ENCODE peak calls at places on chromosome 9, in five cellular contexts. O, A, X, Y and B are unnamed samples.

GRCh38 chr9:89916001-89916635 is 311.3 kb downstream of the GADD45G start:
- DNase-seq in Y (no peak), O (no peak), A (no peak), X (no peak), B (peak)

GRCh38 chr9:137514691-137515337 is 35.4 kb downstream of the PNPLA7 start:
- DNase-seq in Y (no peak), X (no peak), O (no peak), A (no peak), B (no peak)

GRCh38 chr9:126671381-126671831 is 57.7 kb downstream of the LMX1B start:
- DNase-seq in O (no peak), X (no peak), Y (no peak), A (no peak), B (no peak)

GRCh38 chr9:18362901-18363685 is 110.9 kb upstream of the ADAMTSL1 start:
- DNase-seq in X (peak), O (peak), A (no peak), Y (no peak), B (no peak)

GRCh38 chr9:5110867-5111681 is 74.4 kb downstream of the INSL6 start:
- DNase-seq in X (no peak), Y (no peak), O (no peak), A (no peak), B (no peak)

GRCh38 chr9:101365181-101365580 is 19.6 kb downstream of the BAAT start:
- DNase-seq in X (no peak), A (no peak), Y (no peak), O (peak), B (no peak)

GRCh38 chr9:111158375-111158774 is 120.1 kb upstream of the LPAR1 start:
- DNase-seq in X (no peak), O (peak), Y (no peak), A (no peak), B (no peak)

GRCh38 chr9:14362175-14362574 is 48.2 kb upstream of the NFIB start:
- DNase-seq in X (no peak), O (peak), A (no peak), Y (no peak), B (no peak)

GRCh38 chr9:131233556-131233955 is 42.8 kb downstream of the FAM78A start:
- DNase-seq in Y (no peak), O (no peak), A (no peak), X (no peak), B (no peak)

GRCh38 chr9:122463828-122464632 is 13.7 kb downstream of the OR1J1 start:
- DNase-seq in Y (no peak), X (no peak), O (no peak), A (no peak), B (peak)

GRCh38 chr9:38682713-38683112 is 37.2 kb downstream of the FAM240B start:
- DNase-seq in X (no peak), O (peak), Y (no peak), A (no peak), B (no peak)

GRCh38 chr9:14383296-14383695 is 69.4 kb upstream of the NFIB start:
- DNase-seq in O (peak), X (peak), A (no peak), Y (no peak), B (no peak)

GRCh38 chr9:91033802-91034201 is 232.2 kb downstream of the SYK start:
- DNase-seq in A (peak), X (peak), Y (no peak), O (peak), B (no peak)

GRCh38 chr9:89579741-89580395 is 24.9 kb upstream of the GADD45G start:
- DNase-seq in X (no peak), A (no peak), O (no peak), Y (no peak), B (no peak)

GRCh38 chr9:91433180-91433579 is 9.5 kb upstream of the NFIL3 start:
- DNase-seq in A (no peak), X (peak), O (peak), Y (no peak), B (no peak)

GRCh38 chr9:126403451-126403850 is 76.8 kb downstream of the MVB12B start:
- DNase-seq in Y (no peak), O (no peak), A (no peak), X (no peak), B (no peak)

GRCh38 chr9:69143291-69143690 is 30.8 kb upstream of the TJP2 start:
- DNase-seq in O (peak), X (no peak), Y (no peak), A (no peak), B (no peak)

GRCh38 chr9:120513825-120514598 is 66.0 kb downstream of the CDK5RAP2 start:
- DNase-seq in O (no peak), Y (no peak), A (no peak), X (no peak), B (no peak)

GRCh38 chr9:118522093-118523028 is 818.2 kb downstream of the TLR4 start:
- DNase-seq in A (no peak), O (peak), X (peak), Y (no peak), B (peak)

GRCh38 chr9:88781500-88782391 is 209.5 kb upstream of the S1PR3 start:
- DNase-seq in Y (no peak), A (no peak), O (peak), X (peak), B (peak)

GRCh38 chr9:13110766-13111400 is 168.6 kb downstream of the MPDZ start:
- DNase-seq in O (peak), Y (no peak), A (no peak), X (no peak), B (no peak)

DNA sequence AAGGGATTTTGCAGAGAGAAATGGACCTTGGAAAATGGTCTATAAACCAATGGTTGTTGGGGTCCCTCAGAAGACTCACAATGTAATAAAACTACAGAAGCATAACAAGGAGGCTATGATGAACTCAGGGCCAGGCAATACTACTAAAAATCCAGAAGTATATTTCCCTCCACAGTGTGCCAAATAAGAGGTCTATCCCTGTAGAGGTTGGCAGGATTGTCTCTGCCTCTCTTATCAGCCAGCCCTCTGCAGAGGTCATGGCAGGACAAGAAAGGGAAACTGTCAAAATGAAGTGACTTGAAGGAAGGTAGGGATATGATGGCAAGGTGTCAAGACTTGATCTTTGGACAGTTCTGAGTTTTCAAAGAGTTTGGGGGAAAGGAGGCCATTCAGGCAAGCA is 115.7 kb upstream of the NR5A1 start:
- DNase-seq in X (no peak), A (no peak), Y (no peak), O (no peak), B (no peak)
- TF ChIP-seq CTCF in X (no peak), A (no peak), Y (no peak), O (no peak), B (no peak)

GRCh38 chr9:134374301-134375010 is 48.2 kb downstream of the RXRA start:
- DNase-seq in A (no peak), O (no peak), X (no peak), Y (no peak), B (no peak)

GRCh38 chr9:134371731-134372130 is 45.5 kb downstream of the RXRA start:
- DNase-seq in A (peak), O (peak), X (no peak), Y (no peak), B (no peak)

GRCh38 chr9:134373953-134374300 is 47.7 kb downstream of the RXRA start:
- DNase-seq in Y (no peak), X (no peak), O (no peak), A (no peak), B (no peak)

GRCh38 chr9:134372621-134373267 is 46.5 kb downstream of the RXRA start:
- DNase-seq in A (no peak), Y (no peak), X (no peak), O (peak), B (no peak)

GRCh38 chr9:134373269-134373668 is 47.0 kb downstream of the RXRA start:
- DNase-seq in Y (no peak), O (no peak), X (no peak), A (no peak), B (no peak)
- TF ChIP-seq CTCF in Y (no peak), O (no peak), X (no peak), A (no peak), B (no peak)

DNA sequence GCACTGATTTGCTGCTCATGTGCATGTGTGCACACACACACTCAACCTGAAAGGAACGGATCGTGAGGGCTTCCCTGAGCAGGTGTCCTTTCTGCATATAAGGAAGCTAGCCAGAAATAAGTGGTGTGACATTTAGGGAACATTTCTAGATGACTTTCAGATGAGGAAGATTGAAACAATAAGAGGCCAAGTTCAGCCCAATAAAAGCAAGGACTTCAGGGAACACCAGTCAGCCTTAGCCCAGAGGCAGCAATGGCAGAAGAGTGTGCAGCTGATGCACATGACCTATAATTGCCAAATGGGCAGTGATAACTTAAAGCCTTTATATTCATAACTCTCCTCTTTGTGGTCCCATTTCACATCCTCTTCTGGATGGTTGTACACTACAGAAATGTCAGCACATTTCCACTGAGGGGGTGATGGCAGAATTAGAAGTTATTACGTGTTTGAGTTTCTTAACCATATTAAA is 255.5 kb downstream of the TRIM32 start:
- DNase-seq in X (no peak), O (no peak), A (no peak), Y (no peak), B (no peak)
- TF ChIP-seq CTCF in X (no peak), O (no peak), A (no peak), Y (no peak), B (no peak)

DNA sequence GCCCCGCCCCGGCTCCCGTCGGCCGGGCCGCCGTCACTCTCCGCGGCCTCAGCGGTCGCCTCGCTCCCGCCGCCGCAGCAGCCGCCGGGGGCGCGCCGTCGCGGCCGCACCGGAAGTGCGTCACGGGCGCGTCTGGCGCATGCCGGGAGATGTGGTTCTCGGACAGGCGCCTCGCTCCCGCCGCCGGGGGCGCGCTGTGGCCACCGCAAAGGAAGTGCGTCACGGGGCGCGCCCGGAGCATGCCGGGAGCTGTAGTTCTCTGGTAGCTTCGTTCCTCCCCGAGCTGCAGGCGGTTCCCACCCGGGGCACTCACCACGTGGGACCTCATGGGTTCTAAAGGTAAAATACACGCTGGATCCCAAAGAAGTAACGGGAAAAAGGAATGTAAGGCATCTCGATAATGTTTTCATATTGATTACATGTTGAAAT is at the start of gene UBAC1:
- DNase-seq in X (peak), Y (peak), O (peak), A (peak), B (peak)
- TF ChIP-seq CTCF in X (no peak), Y (peak), O (no peak), A (peak), B (peak)

GRCh38 chr9:23841304-23841703 is 15.3 kb upstream of the ELAVL2 start:
- DNase-seq in O (no peak), X (no peak), A (no peak), Y (no peak), B (no peak)

DNA sequence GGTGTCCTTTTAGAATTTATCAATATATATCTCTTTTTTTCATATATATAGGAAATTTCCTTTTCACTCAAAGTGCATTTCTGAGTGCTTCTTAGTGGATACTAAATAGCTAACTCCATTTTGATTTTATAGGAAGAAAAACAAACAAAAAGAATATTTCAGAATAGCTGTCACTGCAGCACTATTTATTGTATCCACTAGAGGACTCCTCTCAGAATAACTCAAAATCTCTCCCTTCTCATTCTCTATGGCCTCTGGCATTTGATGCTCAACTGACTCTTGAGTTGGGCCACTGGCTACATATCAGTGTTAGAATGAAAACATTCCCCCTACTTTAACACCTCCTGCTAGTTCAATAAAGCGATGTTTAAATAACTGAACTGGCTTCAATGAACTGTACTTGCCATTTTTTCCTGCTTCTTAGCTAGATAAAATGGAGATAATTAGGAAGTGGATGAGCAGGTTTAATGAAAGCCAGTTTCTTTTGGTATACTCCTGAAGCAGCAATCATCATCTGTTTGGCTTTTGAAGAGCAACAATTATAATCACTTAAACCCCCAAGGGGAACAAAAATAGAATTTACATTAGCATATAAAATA is 16.6 kb upstream of the ELAVL2 start:
- DNase-seq in Y (no peak), X (no peak), O (no peak), A (no peak), B (no peak)
- TF ChIP-seq CTCF in Y (no peak), X (no peak), O (no peak), A (no peak), B (peak)